ENCODE peak calls at places on chromosomes 1 and 21, in four cellular contexts. N, D, C and T are unnamed samples.
A peak's percentile ranks its signal among the peaks of the same experiment; 100 is the strongest.

GRCh38 chr1:205715628-205716027 is 34.4 kb downstream of the NUCKS1 start:
- DNase-seq in N (no peak), C (no peak), D (no peak), T (no peak)

GRCh38 chr1:101237229-101237837 is 514 bp downstream of the S1PR1 start:
- DNase-seq in N (no peak), D (no peak), C (peak; percentile 45), T (no peak)

GRCh38 chr1:21302747-21303715 is 12.8 kb upstream of the ECE1 start:
- DNase-seq in C (no peak), D (no peak), N (no peak), T (no peak)

GRCh38 chr1:54245501-54245900 is 45.5 kb downstream of the MRPL37 start:
- DNase-seq in C (no peak), D (no peak), N (no peak), T (no peak)

GRCh38 chr1:211518330-211519289 is 26.6 kb upstream of the RD3 start:
- DNase-seq in C (peak; percentile 75), D (no peak), N (no peak), T (no peak)

GRCh38 chr1:116376734-116377096 is 3.7 kb downstream of the ATP1A1 start:
- DNase-seq in N (no peak), C (no peak), D (no peak), T (no peak)

GRCh38 chr1:162019006-162019405 is 4.7 kb downstream of the OLFML2B start:
- DNase-seq in N (no peak), D (no peak), C (no peak), T (no peak)

GRCh38 chr1:44501022-44501910 is 96.2 kb downstream of the RNF220 start:
- DNase-seq in D (peak; percentile 12), C (no peak), N (no peak), T (no peak)

GRCh38 chr1:240888039-240888786 is 276.3 kb upstream of the GREM2 start:
- DNase-seq in D (peak; percentile 12), C (no peak), N (peak; percentile 71), T (peak; percentile 71)

GRCh38 chr1:85576256-85576641 is 4.3 kb upstream of the CCN1 start:
- DNase-seq in N (no peak), D (no peak), C (no peak), T (no peak)

GRCh38 chr1:15180189-15180588 is 26.6 kb downstream of the TMEM51 start:
- DNase-seq in N (no peak), D (no peak), C (no peak), T (no peak)

GRCh38 chr1:206716519-206717236 is 32.0 kb downstream of the MAPKAPK2 start:
- DNase-seq in D (no peak), N (no peak), C (no peak), T (no peak)

GRCh38 chr1:184967045-184967444 is 7.3 kb downstream of the NIBAN1 start:
- DNase-seq in C (no peak), D (no peak), N (no peak), T (no peak)

GRCh38 chr1:20684651-20685050 is 23.5 kb upstream of the DDOST start:
- DNase-seq in N (no peak), C (no peak), D (no peak), T (no peak)

GRCh38 chr21:14071902-14072734 is 138.6 kb downstream of the LIPI start:
- DNase-seq in N (no peak), D (no peak), C (no peak), T (no peak)

GRCh38 chr1:54199151-54199764 is 572 bp downstream of the CYB5RL start:
- DNase-seq in C (no peak), N (no peak), D (peak; percentile 8), T (no peak)

GRCh38 chr1:198906739-198907422 is 268.0 kb downstream of the PTPRC start:
- DNase-seq in D (no peak), N (no peak), C (no peak), T (no peak)

GRCh38 chr1:81801032-81801833 is 499 bp downstream of the ADGRL2 start:
- DNase-seq in C (no peak), N (no peak), D (peak; percentile 59), T (peak; percentile 73)

GRCh38 chr1:183365676-183366075 is 52.5 kb downstream of the NMNAT2 start:
- DNase-seq in C (no peak), N (no peak), D (no peak), T (no peak)

GRCh38 chr1:78291872-78292271 is 198.9 kb upstream of the PTGFR start:
- DNase-seq in N (no peak), D (no peak), C (no peak), T (no peak)

GRCh38 chr1:66475940-66476339 is 58.0 kb upstream of the SGIP1 start:
- DNase-seq in N (no peak), C (no peak), D (no peak), T (no peak)

GRCh38 chr1:167219646-167220536 is 795 bp upstream of the POU2F1 start:
- DNase-seq in D (peak; percentile 69), N (peak; percentile 73), C (peak; percentile 48), T (peak; percentile 76)

GRCh38 chr21:34889287-34889536 is 159.9 kb downstream of the RUNX1 start:
- DNase-seq in D (peak; percentile 9), C (no peak), N (no peak), T (peak; percentile 36)

GRCh38 chr1:34758751-34759150 is 789 bp upstream of the GJB4 start:
- DNase-seq in C (no peak), N (no peak), D (no peak), T (no peak)

GRCh38 chr1:186188004-186188539 is 187.0 kb downstream of the TPR start:
- DNase-seq in N (no peak), C (no peak), D (no peak), T (no peak)

GRCh38 chr21:45443595-45444181 is 38.7 kb downstream of the COL18A1 start:
- DNase-seq in N (no peak), C (no peak), D (no peak), T (no peak)

GRCh38 chr1:172742599-172743500 is 83.9 kb downstream of the FASLG start:
- DNase-seq in C (no peak), D (peak; percentile 21), N (peak; percentile 51), T (peak; percentile 47)

GRCh38 chr1:217137210-217137871 is 414.1 kb upstream of the ESRRG start:
- DNase-seq in D (no peak), N (no peak), C (no peak), T (no peak)

GRCh38 chr1:225747566-225747965 is 30.1 kb upstream of the SRP9 start:
- DNase-seq in D (no peak), N (no peak), C (no peak), T (no peak)

GRCh38 chr1:160428655-160429054 is 28.3 kb downstream of the VANGL2 start:
- DNase-seq in D (no peak), C (peak; percentile 81), N (peak; percentile 77), T (peak; percentile 66)

GRCh38 chr1:185537601-185538000 is 196.6 kb upstream of the HMCN1 start:
- DNase-seq in N (no peak), D (no peak), C (no peak), T (no peak)

GRCh38 chr1:244112046-244112445 is 61.0 kb downstream of the ZBTB18 start:
- DNase-seq in N (no peak), C (no peak), D (no peak), T (no peak)

GRCh38 chr1:244111008-244111407 is 59.9 kb downstream of the ZBTB18 start:
- DNase-seq in N (no peak), C (peak; percentile 5), D (no peak), T (no peak)

GRCh38 chr1:244114895-244115294 is 63.8 kb downstream of the ZBTB18 start:
- DNase-seq in N (no peak), D (no peak), C (no peak), T (no peak)

GRCh38 chr1:244112646-244113045 is 61.6 kb downstream of the ZBTB18 start:
- DNase-seq in N (no peak), C (no peak), D (no peak), T (no peak)

GRCh38 chr1:244113532-244114320 is 62.6 kb downstream of the ZBTB18 start:
- DNase-seq in D (no peak), C (no peak), N (no peak), T (no peak)
- TF ChIP-seq FOXK2 in D (no peak), C (no peak), N (no peak), T (no peak)

DNA sequence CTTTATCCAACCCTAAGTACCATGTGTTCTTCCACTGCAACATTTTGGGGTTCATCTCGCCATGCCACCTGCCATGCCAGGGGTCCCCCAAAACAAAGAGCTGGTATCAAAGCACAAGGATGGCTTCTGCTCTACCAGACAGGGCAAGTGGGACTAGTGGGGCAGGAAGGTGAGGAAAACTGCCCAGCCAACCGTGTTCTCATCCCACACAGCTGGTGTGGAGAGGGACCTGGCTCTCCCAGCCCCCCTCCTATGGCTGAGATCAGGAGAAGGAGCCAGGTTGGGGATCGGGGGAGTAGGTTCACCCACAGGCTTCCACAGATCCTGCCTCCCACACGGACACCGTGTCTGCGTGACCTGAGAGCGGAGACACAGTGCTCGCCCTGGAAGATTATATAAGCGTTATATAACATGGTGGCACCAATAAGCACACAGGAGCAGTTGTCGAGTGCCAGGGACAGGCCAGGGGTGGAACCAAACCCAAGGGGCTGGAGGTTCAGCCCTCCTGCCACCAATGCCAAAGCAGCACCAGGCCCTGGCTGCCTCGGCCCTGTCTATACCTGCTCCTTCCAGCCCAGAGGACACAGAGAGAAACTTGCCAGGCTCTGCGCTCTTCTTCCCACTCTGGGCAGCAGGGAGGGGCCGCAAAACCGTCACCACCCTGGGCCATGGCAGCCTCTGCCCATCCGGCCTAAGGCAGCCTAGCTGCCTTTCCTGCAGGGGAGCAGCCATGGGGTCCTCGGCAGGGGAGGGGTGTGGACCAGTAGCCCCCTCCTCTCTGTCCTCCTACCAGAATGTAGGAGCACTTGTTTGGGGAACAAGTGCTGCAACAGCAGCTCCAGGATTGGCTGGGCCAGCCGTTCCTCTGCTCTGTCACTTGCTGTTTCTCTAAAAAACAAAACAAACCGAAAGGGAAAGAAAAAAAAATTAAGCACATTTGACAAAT is 43.5 kb downstream of the CD34 start:
- DNase-seq in D (no peak), C (no peak), N (no peak), T (no peak)
- TF ChIP-seq FOXK2 in D (no peak), C (no peak), N (no peak), T (no peak)

DNA sequence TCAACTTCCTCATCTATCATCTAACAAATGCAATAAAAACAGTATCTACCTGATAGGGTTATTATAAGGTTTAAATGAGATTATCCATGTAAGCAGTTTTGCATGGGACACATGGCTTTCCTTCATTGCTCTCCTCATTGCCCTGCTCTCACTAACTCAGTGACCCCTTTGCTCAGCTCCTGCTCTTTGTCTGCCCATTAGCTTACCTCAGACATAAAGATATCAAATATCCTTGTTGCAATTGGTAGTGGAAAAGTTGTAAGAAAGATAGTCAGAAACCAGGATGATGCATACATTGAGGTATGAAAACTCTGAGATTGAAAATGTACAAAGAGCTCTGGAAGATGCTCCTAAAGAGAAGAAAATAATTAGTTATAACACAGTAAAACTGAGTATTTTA is 89.8 kb downstream of the EVI5 start:
- DNase-seq in D (no peak), C (no peak), N (no peak), T (no peak)
- TF ChIP-seq FOXK2 in D (no peak), C (no peak), N (no peak), T (no peak)

DNA sequence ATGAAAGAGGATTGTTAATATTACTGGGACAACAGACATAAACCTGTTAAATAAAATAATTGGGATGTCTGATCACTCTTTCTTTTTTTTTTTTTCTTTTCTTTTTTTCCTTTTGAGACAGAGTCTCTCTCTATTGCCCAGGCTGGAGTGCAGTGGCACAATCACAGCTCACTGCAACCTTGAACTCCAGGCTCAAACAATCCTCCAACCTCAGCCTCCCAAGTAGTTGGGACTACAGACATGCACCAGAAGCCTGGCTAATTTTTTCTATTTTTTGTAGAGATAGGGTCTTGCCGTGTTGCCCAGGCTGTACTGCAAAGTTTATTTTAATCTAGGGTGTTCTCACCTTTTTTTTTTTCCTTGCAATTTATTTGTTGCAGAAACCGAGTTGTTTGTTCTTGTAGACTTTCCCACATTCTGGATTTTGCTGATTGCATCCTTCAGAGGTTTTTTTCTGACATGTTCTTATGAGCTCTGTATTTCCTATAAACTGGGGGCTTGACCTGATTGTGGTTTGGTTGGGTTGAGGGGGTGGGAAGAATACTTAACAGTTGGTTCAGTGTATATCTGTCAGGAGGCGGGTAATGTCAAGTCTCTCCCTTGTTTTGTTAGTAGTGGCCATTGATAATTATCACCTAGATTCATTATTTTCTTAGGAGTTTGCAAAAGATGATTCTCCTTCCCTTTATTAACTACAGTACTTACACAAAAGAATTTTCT is 125.2 kb downstream of the MAST2 start:
- DNase-seq in C (no peak), D (no peak), N (no peak), T (no peak)
- TF ChIP-seq FOXK2 in C (no peak), D (no peak), N (no peak), T (no peak)